ENCODE peak calls at places on chromosomes 3 and 15, in seven cellular contexts. One of them, this sample, is unnamed. For H3K4me1, the result is how much of the 10 kb centered on the place peaks cover.

GRCh38 chr3:44983413-44984040 is 7.5 kb downstream of the EXOSC7 start:
- DNase-seq in heart left ventricle: no peak
- DNase-seq in thoracic aorta: no peak
- DNase-seq in right cardiac atrium: no peak
- DNase-seq in mammary epithelial cell: peak
- DNase-seq in body of pancreas: peak
- DNase-seq in CD8-positive, alpha-beta memory T cell: no peak
- DNase-seq in this sample: no peak

GRCh38 chr3:84904212-84904611 is 54.6 kb upstream of the CADM2 start:
- DNase-seq in right cardiac atrium: no peak
- DNase-seq in CD8-positive, alpha-beta memory T cell: no peak
- DNase-seq in body of pancreas: no peak
- DNase-seq in mammary epithelial cell: no peak
- DNase-seq in heart left ventricle: no peak
- DNase-seq in thoracic aorta: no peak
- DNase-seq in this sample: no peak

GRCh38 chr3:40476478-40477470 is at the start of gene ZNF619:
- DNase-seq in CD8-positive, alpha-beta memory T cell: peak
- DNase-seq in mammary epithelial cell: peak
- DNase-seq in thoracic aorta: no peak
- DNase-seq in heart left ventricle: peak
- DNase-seq in body of pancreas: peak
- DNase-seq in right cardiac atrium: peak
- DNase-seq in this sample: peak

GRCh38 chr3:134867277-134867676 is 72.2 kb downstream of the EPHB1 start:
- DNase-seq in thoracic aorta: no peak
- DNase-seq in CD8-positive, alpha-beta memory T cell: no peak
- DNase-seq in heart left ventricle: no peak
- DNase-seq in right cardiac atrium: no peak
- DNase-seq in body of pancreas: no peak
- DNase-seq in mammary epithelial cell: no peak
- DNase-seq in this sample: no peak

GRCh38 chr15:27845535-27846369 is 253.4 kb downstream of the OCA2 start:
- DNase-seq in CD8-positive, alpha-beta memory T cell: no peak
- DNase-seq in heart left ventricle: no peak
- DNase-seq in mammary epithelial cell: no peak
- DNase-seq in thoracic aorta: no peak
- DNase-seq in body of pancreas: no peak
- DNase-seq in right cardiac atrium: no peak
- DNase-seq in this sample: no peak

GRCh38 chr3:4979401-4980228 is at the start of gene BHLHE40:
- DNase-seq in heart left ventricle: no peak
- DNase-seq in body of pancreas: peak
- DNase-seq in mammary epithelial cell: no peak
- DNase-seq in thoracic aorta: no peak
- DNase-seq in CD8-positive, alpha-beta memory T cell: no peak
- DNase-seq in right cardiac atrium: peak
- DNase-seq in this sample: no peak

GRCh38 chr15:86623236-86623635 is 543.6 kb downstream of the AGBL1 start:
- DNase-seq in right cardiac atrium: no peak
- DNase-seq in CD8-positive, alpha-beta memory T cell: no peak
- DNase-seq in heart left ventricle: no peak
- DNase-seq in thoracic aorta: no peak
- DNase-seq in mammary epithelial cell: no peak
- DNase-seq in body of pancreas: no peak
- DNase-seq in this sample: no peak

GRCh38 chr3:183253961-183254815 is 1.1 kb downstream of the B3GNT5 start:
- DNase-seq in right cardiac atrium: peak
- DNase-seq in body of pancreas: peak
- DNase-seq in heart left ventricle: peak
- DNase-seq in mammary epithelial cell: no peak
- DNase-seq in CD8-positive, alpha-beta memory T cell: no peak
- DNase-seq in thoracic aorta: no peak
- DNase-seq in this sample: peak

GRCh38 chr3:99023590-99024192 is 122.2 kb upstream of the DCBLD2 start:
- DNase-seq in body of pancreas: no peak
- DNase-seq in right cardiac atrium: no peak
- DNase-seq in thoracic aorta: no peak
- DNase-seq in CD8-positive, alpha-beta memory T cell: no peak
- DNase-seq in mammary epithelial cell: peak
- DNase-seq in heart left ventricle: no peak
- DNase-seq in this sample: no peak

GRCh38 chr3:134652409-134652831 is 1.6 kb upstream of the KY start:
- DNase-seq in body of pancreas: no peak
- DNase-seq in heart left ventricle: no peak
- DNase-seq in thoracic aorta: no peak
- DNase-seq in mammary epithelial cell: no peak
- DNase-seq in right cardiac atrium: no peak
- DNase-seq in CD8-positive, alpha-beta memory T cell: no peak
- DNase-seq in this sample: no peak

GRCh38 chr3:124034016-124034808 is 42.3 kb upstream of the ROPN1 start:
- DNase-seq in thoracic aorta: no peak
- DNase-seq in heart left ventricle: peak
- DNase-seq in body of pancreas: peak
- DNase-seq in right cardiac atrium: peak
- DNase-seq in mammary epithelial cell: no peak
- DNase-seq in CD8-positive, alpha-beta memory T cell: no peak
- DNase-seq in this sample: peak

GRCh38 chr3:129087138-129087702 is 26.6 kb downstream of the GP9 start:
- DNase-seq in heart left ventricle: peak
- DNase-seq in thoracic aorta: peak
- DNase-seq in mammary epithelial cell: peak
- DNase-seq in body of pancreas: peak
- DNase-seq in CD8-positive, alpha-beta memory T cell: no peak
- DNase-seq in right cardiac atrium: peak
- DNase-seq in this sample: no peak

GRCh38 chr3:129084501-129084900 is 23.9 kb downstream of the GP9 start:
- DNase-seq in mammary epithelial cell: no peak
- DNase-seq in body of pancreas: no peak
- DNase-seq in heart left ventricle: no peak
- DNase-seq in CD8-positive, alpha-beta memory T cell: no peak
- DNase-seq in right cardiac atrium: no peak
- DNase-seq in thoracic aorta: no peak
- DNase-seq in this sample: no peak

GRCh38 chr3:129082026-129082425 is 21.4 kb downstream of the GP9 start:
- DNase-seq in mammary epithelial cell: no peak
- DNase-seq in body of pancreas: no peak
- DNase-seq in thoracic aorta: no peak
- DNase-seq in heart left ventricle: no peak
- DNase-seq in right cardiac atrium: no peak
- DNase-seq in CD8-positive, alpha-beta memory T cell: no peak
- DNase-seq in this sample: no peak

GRCh38 chr3:129085818-129086217 is 25.2 kb downstream of the GP9 start:
- DNase-seq in CD8-positive, alpha-beta memory T cell: no peak
- DNase-seq in heart left ventricle: no peak
- DNase-seq in thoracic aorta: no peak
- DNase-seq in right cardiac atrium: no peak
- DNase-seq in body of pancreas: no peak
- DNase-seq in mammary epithelial cell: no peak
- DNase-seq in this sample: no peak

GRCh38 chr3:129085165-129085715 is 24.7 kb downstream of the GP9 start:
- DNase-seq in mammary epithelial cell: no peak
- DNase-seq in thoracic aorta: no peak
- DNase-seq in body of pancreas: no peak
- DNase-seq in heart left ventricle: no peak
- DNase-seq in CD8-positive, alpha-beta memory T cell: no peak
- DNase-seq in right cardiac atrium: no peak
- DNase-seq in this sample: no peak
- H3K4me3 ChIP-seq in mammary epithelial cell: no peak
- H3K4me3 ChIP-seq in thoracic aorta: no peak
- H3K4me3 ChIP-seq in body of pancreas: no peak
- H3K4me3 ChIP-seq in heart left ventricle: no peak
- H3K4me3 ChIP-seq in CD8-positive, alpha-beta memory T cell: no peak
- H3K4me3 ChIP-seq in right cardiac atrium: no peak
- H3K4me3 ChIP-seq in this sample: no peak

GRCh38 chr3:171058058-171058457 is 31.5 kb upstream of the SLC2A2 start:
- DNase-seq in body of pancreas: no peak
- DNase-seq in mammary epithelial cell: no peak
- DNase-seq in right cardiac atrium: no peak
- DNase-seq in heart left ventricle: no peak
- DNase-seq in thoracic aorta: no peak
- DNase-seq in CD8-positive, alpha-beta memory T cell: no peak
- DNase-seq in this sample: no peak
- H3K4me1 ChIP-seq in body of pancreas: under half
- H3K4me1 ChIP-seq in mammary epithelial cell: under half
- H3K4me1 ChIP-seq in right cardiac atrium: under half
- H3K4me1 ChIP-seq in heart left ventricle: under half
- H3K4me1 ChIP-seq in thoracic aorta: under half
- H3K4me1 ChIP-seq in CD8-positive, alpha-beta memory T cell: under half
- H3K4me1 ChIP-seq in this sample: under half

GRCh38 chr3:29283297-29283681 is 2.4 kb downstream of the RBMS3 start:
- DNase-seq in heart left ventricle: no peak
- DNase-seq in CD8-positive, alpha-beta memory T cell: no peak
- DNase-seq in thoracic aorta: no peak
- DNase-seq in body of pancreas: no peak
- DNase-seq in right cardiac atrium: no peak
- DNase-seq in mammary epithelial cell: peak
- DNase-seq in this sample: no peak
- H3K4me3 ChIP-seq in heart left ventricle: peak
- H3K4me3 ChIP-seq in CD8-positive, alpha-beta memory T cell: no peak
- H3K4me3 ChIP-seq in thoracic aorta: peak
- H3K4me3 ChIP-seq in body of pancreas: no peak
- H3K4me3 ChIP-seq in right cardiac atrium: peak
- H3K4me3 ChIP-seq in mammary epithelial cell: peak
- H3K4me3 ChIP-seq in this sample: peak

GRCh38 chr3:152307829-152308474 is 39.2 kb downstream of the MBNL1 start:
- DNase-seq in right cardiac atrium: no peak
- DNase-seq in mammary epithelial cell: no peak
- DNase-seq in heart left ventricle: no peak
- DNase-seq in body of pancreas: peak
- DNase-seq in thoracic aorta: no peak
- DNase-seq in CD8-positive, alpha-beta memory T cell: no peak
- DNase-seq in this sample: no peak
- H3K4me1 ChIP-seq in right cardiac atrium: under half
- H3K4me1 ChIP-seq in mammary epithelial cell: under half
- H3K4me1 ChIP-seq in heart left ventricle: half or more
- H3K4me1 ChIP-seq in body of pancreas: half or more
- H3K4me1 ChIP-seq in thoracic aorta: half or more
- H3K4me1 ChIP-seq in CD8-positive, alpha-beta memory T cell: half or more
- H3K4me1 ChIP-seq in this sample: under half